ENCODE peak calls at places on chromosomes 5 and 9, in nine cellular contexts. One of them, this sample, is unnamed.
A peak's percentile ranks its signal among the peaks of the same experiment; 100 is the strongest.

GRCh38 chr9:98929866-98930265 is 13.8 kb upstream of the COL15A1 start:
- DNase-seq in NCI-H1105: no peak
- DNase-seq in stimulated activated CD4-positive, alpha-beta T cell treated with anti-CD3 and anti-CD28 coated beads, Interleukin-1b, Interleukin-23, amount 100 ng/mL, for 24 hours: no peak
- DNase-seq in AG08395: no peak
- DNase-seq in psoas muscle: no peak
- DNase-seq in left ventricle myocardium superior: no peak
- DNase-seq in hippocampal formation: no peak
- DNase-seq in IMR-90: peak; percentile 25
- DNase-seq in frontal cortex: no peak
- DNase-seq in this sample: no peak

GRCh38 chr5:62064993-62065392 is 241.0 kb upstream of the KIF2A start:
- DNase-seq in NCI-H1105: no peak
- DNase-seq in stimulated activated CD4-positive, alpha-beta T cell treated with anti-CD3 and anti-CD28 coated beads, Interleukin-1b, Interleukin-23, amount 100 ng/mL, for 24 hours: no peak
- DNase-seq in AG08395: no peak
- DNase-seq in psoas muscle: no peak
- DNase-seq in left ventricle myocardium superior: no peak
- DNase-seq in hippocampal formation: no peak
- DNase-seq in IMR-90: no peak
- DNase-seq in frontal cortex: no peak
- DNase-seq in this sample: no peak

GRCh38 chr9:136014928-136015633 is 53.9 kb upstream of the UBAC1 start:
- DNase-seq in NCI-H1105: no peak
- DNase-seq in stimulated activated CD4-positive, alpha-beta T cell treated with anti-CD3 and anti-CD28 coated beads, Interleukin-1b, Interleukin-23, amount 100 ng/mL, for 24 hours: no peak
- DNase-seq in AG08395: no peak
- DNase-seq in psoas muscle: peak; percentile 7
- DNase-seq in left ventricle myocardium superior: peak; percentile 26
- DNase-seq in hippocampal formation: no peak
- DNase-seq in IMR-90: no peak
- DNase-seq in frontal cortex: no peak
- DNase-seq in this sample: no peak

GRCh38 chr9:127955294-127956015 is 17.8 kb upstream of the DPM2 start:
- DNase-seq in NCI-H1105: peak; percentile 80
- DNase-seq in stimulated activated CD4-positive, alpha-beta T cell treated with anti-CD3 and anti-CD28 coated beads, Interleukin-1b, Interleukin-23, amount 100 ng/mL, for 24 hours: peak; percentile 53
- DNase-seq in AG08395: peak; percentile 47
- DNase-seq in psoas muscle: peak; percentile 80
- DNase-seq in left ventricle myocardium superior: peak; percentile 69
- DNase-seq in hippocampal formation: no peak
- DNase-seq in IMR-90: peak; percentile 43
- DNase-seq in frontal cortex: peak; percentile 77
- DNase-seq in this sample: peak; percentile 91

GRCh38 chr5:29024052-29024451 is 1985.7 kb upstream of the CDH9 start:
- DNase-seq in NCI-H1105: no peak
- DNase-seq in stimulated activated CD4-positive, alpha-beta T cell treated with anti-CD3 and anti-CD28 coated beads, Interleukin-1b, Interleukin-23, amount 100 ng/mL, for 24 hours: no peak
- DNase-seq in AG08395: no peak
- DNase-seq in psoas muscle: no peak
- DNase-seq in left ventricle myocardium superior: no peak
- DNase-seq in hippocampal formation: no peak
- DNase-seq in IMR-90: no peak
- DNase-seq in frontal cortex: no peak
- DNase-seq in this sample: no peak

GRCh38 chr5:76041863-76042262 is 41.3 kb upstream of the SV2C start:
- DNase-seq in NCI-H1105: no peak
- DNase-seq in stimulated activated CD4-positive, alpha-beta T cell treated with anti-CD3 and anti-CD28 coated beads, Interleukin-1b, Interleukin-23, amount 100 ng/mL, for 24 hours: no peak
- DNase-seq in AG08395: no peak
- DNase-seq in psoas muscle: no peak
- DNase-seq in left ventricle myocardium superior: no peak
- DNase-seq in hippocampal formation: no peak
- DNase-seq in IMR-90: no peak
- DNase-seq in frontal cortex: no peak
- DNase-seq in this sample: no peak

GRCh38 chr5:113682497-113683136 is 169.1 kb downstream of the YTHDC2 start:
- DNase-seq in NCI-H1105: no peak
- DNase-seq in stimulated activated CD4-positive, alpha-beta T cell treated with anti-CD3 and anti-CD28 coated beads, Interleukin-1b, Interleukin-23, amount 100 ng/mL, for 24 hours: no peak
- DNase-seq in AG08395: no peak
- DNase-seq in psoas muscle: no peak
- DNase-seq in left ventricle myocardium superior: no peak
- DNase-seq in hippocampal formation: no peak
- DNase-seq in IMR-90: peak; percentile 8
- DNase-seq in frontal cortex: no peak
- DNase-seq in this sample: no peak

GRCh38 chr9:129550199-129550839 is 70.6 kb downstream of the C9orf50 start:
- DNase-seq in NCI-H1105: peak; percentile 23
- DNase-seq in stimulated activated CD4-positive, alpha-beta T cell treated with anti-CD3 and anti-CD28 coated beads, Interleukin-1b, Interleukin-23, amount 100 ng/mL, for 24 hours: no peak
- DNase-seq in AG08395: peak; percentile 83
- DNase-seq in psoas muscle: peak; percentile 86
- DNase-seq in left ventricle myocardium superior: peak; percentile 92
- DNase-seq in hippocampal formation: peak; percentile 82
- DNase-seq in IMR-90: peak; percentile 70
- DNase-seq in frontal cortex: peak; percentile 82
- DNase-seq in this sample: peak; percentile 34

GRCh38 chr9:124222918-124223720 is 34.6 kb upstream of the NEK6 start:
- DNase-seq in NCI-H1105: peak; percentile 32
- DNase-seq in stimulated activated CD4-positive, alpha-beta T cell treated with anti-CD3 and anti-CD28 coated beads, Interleukin-1b, Interleukin-23, amount 100 ng/mL, for 24 hours: no peak
- DNase-seq in AG08395: peak; percentile 62
- DNase-seq in psoas muscle: peak; percentile 79
- DNase-seq in left ventricle myocardium superior: peak; percentile 84
- DNase-seq in hippocampal formation: peak; percentile 30
- DNase-seq in IMR-90: peak; percentile 38
- DNase-seq in frontal cortex: peak; percentile 48
- DNase-seq in this sample: no peak

GRCh38 chr9:121282309-121283071 is 14.5 kb downstream of the GSN start:
- DNase-seq in NCI-H1105: no peak
- DNase-seq in stimulated activated CD4-positive, alpha-beta T cell treated with anti-CD3 and anti-CD28 coated beads, Interleukin-1b, Interleukin-23, amount 100 ng/mL, for 24 hours: no peak
- DNase-seq in AG08395: peak; percentile 65
- DNase-seq in psoas muscle: peak; percentile 72
- DNase-seq in left ventricle myocardium superior: peak; percentile 81
- DNase-seq in hippocampal formation: peak; percentile 41
- DNase-seq in IMR-90: peak; percentile 85
- DNase-seq in frontal cortex: no peak
- DNase-seq in this sample: no peak

GRCh38 chr5:172114875-172115422 is 73.1 kb downstream of the STK10 start:
- DNase-seq in NCI-H1105: no peak
- DNase-seq in stimulated activated CD4-positive, alpha-beta T cell treated with anti-CD3 and anti-CD28 coated beads, Interleukin-1b, Interleukin-23, amount 100 ng/mL, for 24 hours: peak; percentile 42
- DNase-seq in AG08395: no peak
- DNase-seq in psoas muscle: no peak
- DNase-seq in left ventricle myocardium superior: peak; percentile 63
- DNase-seq in hippocampal formation: no peak
- DNase-seq in IMR-90: no peak
- DNase-seq in frontal cortex: no peak
- DNase-seq in this sample: no peak

GRCh38 chr5:61625682-61626620 is 293.9 kb downstream of the ZSWIM6 start:
- DNase-seq in NCI-H1105: no peak
- DNase-seq in stimulated activated CD4-positive, alpha-beta T cell treated with anti-CD3 and anti-CD28 coated beads, Interleukin-1b, Interleukin-23, amount 100 ng/mL, for 24 hours: no peak
- DNase-seq in AG08395: peak; percentile 67
- DNase-seq in psoas muscle: peak; percentile 75
- DNase-seq in left ventricle myocardium superior: peak; percentile 90
- DNase-seq in hippocampal formation: peak; percentile 82
- DNase-seq in IMR-90: peak; percentile 11
- DNase-seq in frontal cortex: peak; percentile 72
- DNase-seq in this sample: no peak

GRCh38 chr9:127580371-127580770 is 31.7 kb upstream of the STXBP1 start:
- DNase-seq in NCI-H1105: no peak
- DNase-seq in stimulated activated CD4-positive, alpha-beta T cell treated with anti-CD3 and anti-CD28 coated beads, Interleukin-1b, Interleukin-23, amount 100 ng/mL, for 24 hours: no peak
- DNase-seq in AG08395: no peak
- DNase-seq in psoas muscle: no peak
- DNase-seq in left ventricle myocardium superior: peak; percentile 46
- DNase-seq in hippocampal formation: no peak
- DNase-seq in IMR-90: no peak
- DNase-seq in frontal cortex: no peak
- DNase-seq in this sample: no peak

This sample was measured in NCI-H748 treated with DMSO at 0.1 percent for 48 hours.